ENCODE peak calls at places on chromosome 14, in five cellular contexts. E is HCT116, S is H1, T is SK-N-SH, A is HepG2. C is an unnamed sample.
A peak's percentile ranks its signal among the peaks of the same experiment; 100 is the strongest.

GRCh38 chr14:75279153-75279738 is 618 bp downstream of the FOS start:
- DNase-seq in E (no peak), S (no peak), T (peak; percentile 53), A (no peak), C (no peak)

GRCh38 chr14:34997762-34998161 is 15.0 kb downstream of the SRP54 start:
- DNase-seq in E (no peak), S (no peak), T (no peak), A (no peak), C (no peak)

GRCh38 chr14:33848706-33849454 is 102.0 kb downstream of the EGLN3 start:
- DNase-seq in E (peak; percentile 82), S (peak; percentile 89), T (peak; percentile 50), A (peak; percentile 81), C (peak; percentile 86)

GRCh38 chr14:52399886-52400599 is 85.9 kb downstream of the PTGER2 start:
- DNase-seq in E (peak; percentile 2), S (no peak), T (no peak), A (no peak), C (peak; percentile 63)

GRCh38 chr14:31950760-31951637 is 126.1 kb upstream of the ARHGAP5 start:
- DNase-seq in E (no peak), S (peak; percentile 68), T (peak; percentile 47), A (no peak), C (no peak)

GRCh38 chr14:105876829-105877228 is 350.4 kb downstream of the TMEM121 start:
- DNase-seq in E (no peak), S (no peak), T (no peak), A (no peak), C (no peak)

GRCh38 chr14:59292028-59292427 is 103.6 kb downstream of the DAAM1 start:
- DNase-seq in E (no peak), S (no peak), T (no peak), A (no peak), C (no peak)

GRCh38 chr14:81363746-81364400 is 36.3 kb downstream of the STON2 start:
- DNase-seq in E (no peak), S (no peak), T (peak; percentile 21), A (no peak), C (no peak)

GRCh38 chr14:32710351-32711102 is 228.2 kb upstream of the NPAS3 start:
- DNase-seq in E (no peak), S (no peak), T (no peak), A (no peak), C (peak; percentile 12)

GRCh38 chr14:68864301-68864810 is 71.5 kb upstream of the ZFP36L1 start:
- DNase-seq in E (no peak), S (no peak), T (no peak), A (no peak), C (no peak)

GRCh38 chr14:32009636-32010560 is 67.2 kb upstream of the ARHGAP5 start:
- DNase-seq in E (no peak), S (no peak), T (no peak), A (no peak), C (no peak)

GRCh38 chr14:55107766-55108554 is 21.1 kb upstream of the LGALS3 start:
- DNase-seq in E (peak; percentile 91), S (no peak), T (no peak), A (peak; percentile 83), C (no peak)

GRCh38 chr14:91998667-91999570 is 40.9 kb downstream of the TRIP11 start:
- DNase-seq in E (no peak), S (no peak), T (no peak), A (no peak), C (no peak)

GRCh38 chr14:102811971-102812370 is 34.7 kb downstream of the TRAF3 start:
- DNase-seq in E (no peak), S (no peak), T (no peak), A (no peak), C (no peak)

GRCh38 chr14:99562848-99563748 is 40.9 kb downstream of the CCDC85C start:
- DNase-seq in E (no peak), S (peak; percentile 92), T (peak; percentile 84), A (peak; percentile 84), C (peak; percentile 64)

GRCh38 chr14:104557086-104557485 is 22.5 kb upstream of the C14orf180 start:
- DNase-seq in E (no peak), S (no peak), T (no peak), A (no peak), C (no peak)

GRCh38 chr14:49134940-49135339 is 451.2 kb downstream of the RPS29 start:
- DNase-seq in E (peak; percentile 0), S (no peak), T (peak; percentile 30), A (no peak), C (peak; percentile 44)

GRCh38 chr14:30573203-30573814 is 14.4 kb downstream of the G2E3 start:
- DNase-seq in E (no peak), S (no peak), T (no peak), A (no peak), C (peak; percentile 27)

GRCh38 chr14:68140111-68140741 is 320.6 kb downstream of the RAD51B start:
- DNase-seq in E (peak; percentile 95), S (no peak), T (no peak), A (peak; percentile 64), C (peak; percentile 95)

GRCh38 chr14:104676694-104677505 is 12.5 kb upstream of the INF2 start:
- DNase-seq in E (no peak), S (peak; percentile 74), T (no peak), A (peak; percentile 55), C (no peak)

GRCh38 chr14:65790185-65790815 is 377.8 kb downstream of the FUT8 start:
- DNase-seq in E (no peak), S (no peak), T (peak; percentile 72), A (no peak), C (no peak)

GRCh38 chr14:76760331-76761197 is 704 bp upstream of the VASH1 start:
- DNase-seq in E (no peak), S (no peak), T (peak; percentile 3), A (no peak), C (no peak)

GRCh38 chr14:104370256-104370870 is 209.2 kb upstream of the C14orf180 start:
- DNase-seq in E (peak; percentile 10), S (peak; percentile 63), T (peak; percentile 80), A (peak; percentile 15), C (peak; percentile 72)

GRCh38 chr14:53953828-53954550 is 2.6 kb downstream of the BMP4 start:
- DNase-seq in E (no peak), S (peak; percentile 64), T (peak; percentile 46), A (peak; percentile 24), C (no peak)

GRCh38 chr14:70821916-70822705 is 12.8 kb upstream of the MAP3K9 start:
- DNase-seq in E (no peak), S (peak; percentile 82), T (peak; percentile 87), A (no peak), C (peak; percentile 75)

GRCh38 chr14:60622920-60623263 is 26.4 kb downstream of the SIX1 start:
- DNase-seq in E (no peak), S (no peak), T (no peak), A (no peak), C (no peak)

GRCh38 chr14:63224196-63224595 is 20.0 kb downstream of the RHOJ start:
- DNase-seq in E (no peak), S (no peak), T (no peak), A (no peak), C (no peak)

GRCh38 chr14:76810953-76811400 is 1.7 kb downstream of the ANGEL1 start:
- DNase-seq in E (peak; percentile 13), S (no peak), T (peak; percentile 36), A (peak; percentile 80), C (peak; percentile 74)

GRCh38 chr14:29643415-29644206 is 284.0 kb downstream of the PRKD1 start:
- DNase-seq in E (no peak), S (no peak), T (no peak), A (no peak), C (no peak)

DNA sequence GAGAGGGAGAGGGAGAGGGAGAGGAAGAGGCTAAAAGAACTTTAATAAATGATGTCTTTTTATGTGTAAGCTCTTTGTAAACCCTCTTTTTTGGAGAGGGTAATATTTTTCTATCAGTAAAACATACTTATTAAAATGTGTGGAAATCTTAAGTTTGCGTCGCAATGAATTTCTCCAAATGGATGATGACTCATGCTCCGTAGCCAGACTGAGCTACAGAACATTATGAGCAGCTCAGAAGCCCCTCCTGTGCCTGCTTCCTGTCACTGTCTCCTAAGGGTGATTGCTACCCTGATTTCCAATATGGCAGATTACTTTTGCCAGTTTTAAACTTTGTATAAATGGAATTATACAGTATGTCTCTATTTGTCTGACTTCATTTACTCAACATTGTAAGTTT is 13.0 kb upstream of the PYGL start:
- DNase-seq in E (no peak), S (no peak), T (no peak), A (no peak), C (no peak)
- TF ChIP-seq JUND in E (no peak), S (no peak), T (peak; percentile 75), A (no peak), C (no peak)

GRCh38 chr14:50820786-50821185 is 10.2 kb downstream of the NIN start:
- DNase-seq in E (no peak), S (no peak), T (no peak), A (no peak), C (no peak)
- TF ChIP-seq JUND in E (no peak), S (no peak), T (no peak), A (no peak), C (no peak)

GRCh38 chr14:61838661-61839060 is 76.4 kb downstream of the SNAPC1 start:
- DNase-seq in E (no peak), S (no peak), T (no peak), A (no peak), C (no peak)
- TF ChIP-seq JUND in E (no peak), S (no peak), T (no peak), A (no peak), C (no peak)

GRCh38 chr14:22978487-22978837 is 3.9 kb downstream of the AJUBA start:
- DNase-seq in E (no peak), S (no peak), T (no peak), A (no peak), C (no peak)
- TF ChIP-seq JUND in E (no peak), S (no peak), T (no peak), A (no peak), C (no peak)

DNA sequence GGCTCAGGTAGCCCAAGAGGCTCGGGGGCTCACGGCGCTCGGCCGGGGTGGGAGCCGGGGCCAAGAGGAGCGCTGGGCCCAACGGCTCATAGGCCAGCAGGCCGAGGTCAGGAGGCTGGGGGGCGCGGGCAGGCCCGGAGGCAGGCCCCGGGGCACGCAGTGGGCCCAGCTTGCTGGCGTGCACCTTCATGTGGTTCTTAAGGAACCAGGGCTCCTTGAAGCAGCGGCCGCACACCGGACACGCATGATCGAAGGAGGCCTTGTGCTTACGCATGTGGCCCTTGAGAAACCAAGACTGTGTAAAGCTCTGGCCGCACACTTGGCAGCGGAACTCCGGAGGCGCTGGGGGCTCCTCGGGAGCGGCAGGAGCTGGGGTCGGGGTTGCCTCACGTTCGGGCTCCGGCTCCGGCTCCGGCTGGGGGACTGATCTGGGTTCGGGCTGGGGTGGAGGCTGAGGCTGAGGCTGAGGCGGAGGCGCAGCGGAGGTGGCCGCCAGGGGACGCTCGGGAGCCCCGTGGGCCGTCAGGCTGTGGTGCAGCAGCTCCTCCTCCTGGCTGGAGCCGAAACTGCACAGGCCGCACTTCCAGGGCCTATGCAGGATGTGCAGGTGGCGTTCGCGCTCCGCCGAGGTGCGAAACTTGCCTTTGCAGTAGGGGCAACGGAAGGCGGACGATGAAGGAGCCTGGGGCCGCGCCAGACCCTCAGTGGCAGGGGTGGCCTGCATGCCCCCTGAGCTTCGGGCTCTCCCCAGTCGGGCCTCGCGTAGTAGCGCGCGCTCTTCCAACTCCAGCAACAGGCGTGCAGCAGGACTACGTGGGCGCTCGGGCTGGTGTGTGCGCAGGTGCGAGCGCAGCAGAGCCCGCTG is 6.1 kb downstream of the ZNF219 start:
- DNase-seq in E (peak; percentile 40), S (peak; percentile 99), T (peak; percentile 95), A (peak; percentile 72), C (peak; percentile 71)
- TF ChIP-seq JUND in E (no peak), S (peak; percentile 73), T (no peak), A (no peak), C (no peak)

C was measured in T47D.